ENCODE peak calls at places on chromosome 3, in seven cellular contexts. C is mucosa of gallbladder, R is right atrium auricular region, I is glomerular endothelial cell, Y is SK-N-SH, S is NCI-H2081 treated with DMSO at 0.1 percent for 48 hours, B is D721Med. F is an unnamed sample.

GRCh38 chr3:171393032-171393744 is 67.0 kb downstream of the TNIK start:
- DNase-seq in C (no peak), R (no peak), I (no peak), Y (no peak), S (no peak), B (no peak), F (no peak)

GRCh38 chr3:48560648-48561018 is 2.9 kb downstream of the UCN2 start:
- DNase-seq in C (no peak), R (no peak), I (no peak), Y (peak), S (no peak), B (no peak), F (no peak)

GRCh38 chr3:71118406-71118805 is 465.1 kb downstream of the FOXP1 start:
- DNase-seq in C (no peak), R (no peak), I (no peak), Y (no peak), S (no peak), B (no peak), F (no peak)

GRCh38 chr3:16122661-16123060 is 51.8 kb upstream of the GALNT15 start:
- DNase-seq in C (no peak), R (no peak), I (no peak), Y (no peak), S (no peak), B (no peak), F (no peak)

GRCh38 chr3:71063768-71064287 is 519.7 kb downstream of the FOXP1 start:
- DNase-seq in C (peak), R (no peak), I (no peak), Y (peak), S (no peak), B (no peak), F (peak)

GRCh38 chr3:171907761-171908160 is 64.6 kb downstream of the TMEM212 start:
- DNase-seq in C (no peak), R (no peak), I (no peak), Y (no peak), S (no peak), B (no peak), F (no peak)

GRCh38 chr3:197746801-197747237 is 2.9 kb upstream of the FYTTD1 start:
- DNase-seq in C (peak), R (no peak), I (no peak), Y (no peak), S (no peak), B (no peak), F (no peak)

GRCh38 chr3:12934431-12934830 is 93.1 kb upstream of the RPL32 start:
- DNase-seq in C (no peak), R (peak), I (no peak), Y (no peak), S (no peak), B (no peak), F (no peak)

GRCh38 chr3:39505866-39506738 is 38.6 kb downstream of the MOBP start:
- DNase-seq in C (no peak), R (no peak), I (no peak), Y (no peak), S (no peak), B (no peak), F (no peak)

GRCh38 chr3:8822141-8822540 is 52.7 kb upstream of the OXTR start:
- DNase-seq in C (no peak), R (no peak), I (no peak), Y (no peak), S (no peak), B (no peak), F (no peak)

GRCh38 chr3:155647196-155647595 is 97.7 kb downstream of the PLCH1 start:
- DNase-seq in C (no peak), R (no peak), I (no peak), Y (no peak), S (no peak), B (no peak), F (no peak)

GRCh38 chr3:184656991-184657669 is 54.7 kb downstream of the MAGEF1 start:
- DNase-seq in C (no peak), R (no peak), I (no peak), Y (no peak), S (no peak), B (no peak), F (no peak)

GRCh38 chr3:77186728-77187127 is 146.8 kb downstream of the ROBO2 start:
- DNase-seq in C (no peak), R (no peak), I (peak), Y (no peak), S (no peak), B (no peak), F (no peak)

GRCh38 chr3:88986834-88987233 is 120.6 kb upstream of the EPHA3 start:
- DNase-seq in C (no peak), R (no peak), I (no peak), Y (no peak), S (no peak), B (no peak), F (no peak)

GRCh38 chr3:69803871-69804270 is 64.6 kb downstream of the MITF start:
- DNase-seq in C (no peak), R (no peak), I (no peak), Y (no peak), S (no peak), B (no peak), F (no peak)

GRCh38 chr3:99872633-99873254 is 55.1 kb downstream of the CMSS1 start:
- DNase-seq in C (no peak), R (no peak), I (no peak), Y (no peak), S (no peak), B (no peak), F (no peak)

GRCh38 chr3:194688207-194688711 is 2.6 kb downstream of the FAM43A start:
- DNase-seq in C (no peak), R (no peak), I (no peak), Y (peak), S (no peak), B (no peak), F (no peak)

GRCh38 chr3:46469680-46470357 is 5.1 kb upstream of the LTF start:
- DNase-seq in C (no peak), R (peak), I (no peak), Y (no peak), S (no peak), B (no peak), F (no peak)

GRCh38 chr3:17151598-17152373 is 267.0 kb downstream of the PLCL2 start:
- DNase-seq in C (peak), R (no peak), I (no peak), Y (no peak), S (no peak), B (no peak), F (no peak)

GRCh38 chr3:49022751-49023171 is 840 bp downstream of the NDUFAF3 start:
- DNase-seq in C (no peak), R (no peak), I (no peak), Y (peak), S (no peak), B (no peak), F (no peak)

GRCh38 chr3:11377726-11378125 is 105.5 kb downstream of the ATG7 start:
- DNase-seq in C (no peak), R (no peak), I (no peak), Y (no peak), S (no peak), B (no peak), F (no peak)

GRCh38 chr3:71568217-71568616 is 15.3 kb downstream of the FOXP1 start:
- DNase-seq in C (no peak), R (no peak), I (no peak), Y (no peak), S (no peak), B (no peak), F (no peak)

GRCh38 chr3:22386107-22386506 is 635.1 kb upstream of the ZNF385D start:
- DNase-seq in C (no peak), R (no peak), I (no peak), Y (no peak), S (no peak), B (no peak), F (no peak)

GRCh38 chr3:122689587-122689986 is 8.9 kb downstream of the PARP14 start:
- DNase-seq in C (no peak), R (no peak), I (no peak), Y (no peak), S (no peak), B (no peak), F (no peak)

GRCh38 chr3:71601811-71602210 is 18.3 kb upstream of the FOXP1 start:
- DNase-seq in C (no peak), R (no peak), I (no peak), Y (no peak), S (no peak), B (no peak), F (no peak)

GRCh38 chr3:151856106-151856505 is 17.3 kb upstream of the SUCNR1 start:
- DNase-seq in C (no peak), R (no peak), I (no peak), Y (no peak), S (no peak), B (no peak), F (no peak)

GRCh38 chr3:106610362-106610997 is 741.7 kb upstream of the CBLB start:
- DNase-seq in C (no peak), R (no peak), I (no peak), Y (no peak), S (no peak), B (no peak), F (no peak)

GRCh38 chr3:64798316-64798715 is 110.5 kb upstream of the ADAMTS9 start:
- DNase-seq in C (no peak), R (no peak), I (no peak), Y (no peak), S (no peak), B (no peak), F (no peak)

GRCh38 chr3:7290062-7290825 is 429.3 kb downstream of the GRM7 start:
- DNase-seq in C (no peak), R (no peak), I (no peak), Y (no peak), S (no peak), B (no peak), F (no peak)

GRCh38 chr3:32220006-32220405 is 18.5 kb upstream of the CMTM8 start:
- DNase-seq in C (no peak), R (no peak), I (no peak), Y (no peak), S (no peak), B (no peak), F (no peak)

GRCh38 chr3:131491775-131492174 is 11.0 kb downstream of the MRPL3 start:
- DNase-seq in C (no peak), R (no peak), I (no peak), Y (no peak), S (no peak), B (no peak), F (no peak)

GRCh38 chr3:139121513-139122220 is 77.0 kb upstream of the PRR23C start:
- DNase-seq in C (peak), R (peak), I (no peak), Y (no peak), S (no peak), B (no peak), F (no peak)

GRCh38 chr3:154954750-154955149 is 125.4 kb upstream of the MME start:
- DNase-seq in C (no peak), R (no peak), I (peak), Y (no peak), S (no peak), B (no peak), F (peak)

GRCh38 chr3:179732661-179733348 is 80.0 kb downstream of the USP13 start:
- DNase-seq in C (no peak), R (peak), I (no peak), Y (no peak), S (no peak), B (no peak), F (no peak)

GRCh38 chr3:151426337-151426648 is 34.6 kb downstream of the IGSF10 start:
- DNase-seq in C (no peak), R (no peak), I (no peak), Y (no peak), S (no peak), B (no peak), F (no peak)

GRCh38 chr3:186079925-186080324 is 29.0 kb downstream of the ETV5 start:
- DNase-seq in C (no peak), R (no peak), I (no peak), Y (no peak), S (no peak), B (no peak), F (no peak)

GRCh38 chr3:47854267-47854666 is 51.3 kb downstream of the DHX30 start:
- DNase-seq in C (no peak), R (no peak), I (no peak), Y (no peak), S (no peak), B (no peak), F (no peak)

GRCh38 chr3:8575364-8576104 is 69.1 kb downstream of the SSUH2 start:
- DNase-seq in C (no peak), R (no peak), I (no peak), Y (no peak), S (no peak), B (no peak), F (no peak)

GRCh38 chr3:56908004-56908403 is 106.3 kb upstream of the ARHGEF3 start:
- DNase-seq in C (no peak), R (no peak), I (no peak), Y (no peak), S (no peak), B (no peak), F (no peak)

F was measured in D341Med.